ENCODE peak calls at places on chromosomes 16 and 17, in ten cellular contexts. L is suprapubic skin, P is HCT116, S is breast epithelium, U is transverse colon, V is GM12878, R is stomach, D is H1, G is prostate gland, H is HepG2. Q is an unnamed sample.

GRCh38 chr17:77129568-77130301 is 11.0 kb upstream of the SEC14L1 start:
- DNase-seq in L (no peak), P (no peak), S (no peak), U (no peak), V (no peak), R (no peak), D (no peak), G (no peak), H (no peak), Q (no peak)

GRCh38 chr16:2436110-2436509 is 6.9 kb downstream of the CCNF start:
- DNase-seq in L (no peak), P (no peak), S (no peak), U (no peak), V (no peak), R (no peak), D (no peak), G (peak; percentile 65), H (no peak), Q (no peak)

GRCh38 chr17:34370376-34370996 is 7.5 kb upstream of the CCL1 start:
- DNase-seq in L (no peak), P (no peak), S (no peak), U (no peak), V (no peak), R (no peak), D (no peak), G (no peak), H (no peak), Q (no peak)

GRCh38 chr16:11370084-11370931 is 25.0 kb downstream of the RMI2 start:
- DNase-seq in L (no peak), P (no peak), S (no peak), U (no peak), V (peak; percentile 57), R (no peak), D (no peak), G (no peak), H (peak; percentile 78), Q (no peak)

GRCh38 chr17:30256756-30257506 is 21.4 kb upstream of the SLC6A4 start:
- DNase-seq in L (no peak), P (no peak), S (no peak), U (no peak), V (no peak), R (no peak), D (no peak), G (no peak), H (no peak), Q (no peak)

GRCh38 chr17:66426397-66427033 is 124.1 kb downstream of the PRKCA start:
- DNase-seq in L (no peak), P (peak; percentile 31), S (no peak), U (peak; percentile 26), V (no peak), R (no peak), D (no peak), G (no peak), H (peak; percentile 66), Q (no peak)

GRCh38 chr16:84819644-84820304 is at the start of gene CRISPLD2:
- DNase-seq in L (peak; percentile 94), P (peak; percentile 81), S (peak; percentile 89), U (peak; percentile 90), V (no peak), R (peak; percentile 94), D (peak; percentile 97), G (peak; percentile 93), H (peak; percentile 83), Q (no peak)

GRCh38 chr17:5422505-5422904 is 2.5 kb downstream of the RPAIN start:
- DNase-seq in L (no peak), P (peak; percentile 35), S (no peak), U (no peak), V (no peak), R (no peak), D (no peak), G (no peak), H (peak; percentile 9), Q (no peak)

GRCh38 chr16:86905302-86905701 is 327.0 kb downstream of the FOXL1 start:
- DNase-seq in L (no peak), P (no peak), S (no peak), U (no peak), V (no peak), R (no peak), D (no peak), G (no peak), H (no peak), Q (no peak)
- TF ChIP-seq POLR2AphosphoS5 in L (no peak), P (no peak), S (no peak), U (no peak), V (no peak), R (no peak), D (no peak), G (no peak), H (no peak), Q (no peak)

GRCh38 chr17:40175928-40176327 is 1.3 kb upstream of the RAPGEFL1 start:
- DNase-seq in L (no peak), P (no peak), S (no peak), U (no peak), V (no peak), R (no peak), D (no peak), G (no peak), H (no peak), Q (no peak)

GRCh38 chr17:40178021-40178601 is 841 bp downstream of the RAPGEFL1 start:
- DNase-seq in L (no peak), P (no peak), S (no peak), U (peak; percentile 37), V (no peak), R (no peak), D (peak; percentile 82), G (no peak), H (no peak), Q (no peak)

GRCh38 chr17:40174528-40174927 is 2.7 kb upstream of the RAPGEFL1 start:
- DNase-seq in L (no peak), P (no peak), S (no peak), U (no peak), V (no peak), R (no peak), D (no peak), G (no peak), H (no peak), Q (no peak)

GRCh38 chr17:40177275-40177874 is at the start of gene RAPGEFL1:
- DNase-seq in L (peak; percentile 90), P (no peak), S (peak; percentile 82), U (peak; percentile 91), V (peak; percentile 17), R (peak; percentile 87), D (peak; percentile 86), G (peak; percentile 77), H (no peak), Q (no peak)

GRCh38 chr17:40176409-40177110 is 710 bp upstream of the RAPGEFL1 start:
- DNase-seq in L (peak; percentile 78), P (no peak), S (no peak), U (peak; percentile 89), V (no peak), R (peak; percentile 60), D (no peak), G (peak; percentile 81), H (no peak), Q (no peak)
- H3K4me3 ChIP-seq in L (peak overlapping the region; percentile 67), P (no peak overlapping the region), S (no peak overlapping the region), U (peak overlapping the region; percentile 79), V (no peak overlapping the region), R (peak overlapping the region; percentile 52), D (no peak overlapping the region), G (peak overlapping the region; percentile 50), H (no peak overlapping the region), Q (peak overlapping the region; percentile 73)

GRCh38 chr16:15640966-15641365 is 2.0 kb downstream of the MARF1 start:
- DNase-seq in L (no peak), P (no peak), S (no peak), U (no peak), V (no peak), R (no peak), D (no peak), G (no peak), H (no peak), Q (no peak)

GRCh38 chr16:15643453-15644305 is 725 bp upstream of the MARF1 start:
- DNase-seq in L (no peak), P (peak; percentile 44), S (no peak), U (peak; percentile 14), V (no peak), R (no peak), D (peak; percentile 49), G (peak; percentile 11), H (peak; percentile 84), Q (no peak)

GRCh38 chr16:15641753-15642556 is 999 bp downstream of the MARF1 start:
- DNase-seq in L (no peak), P (no peak), S (no peak), U (no peak), V (no peak), R (no peak), D (no peak), G (no peak), H (no peak), Q (no peak)

GRCh38 chr16:15644306-15644961 is 1.5 kb upstream of the MARF1 start:
- DNase-seq in L (no peak), P (peak; percentile 62), S (no peak), U (peak; percentile 38), V (no peak), R (no peak), D (no peak), G (peak; percentile 81), H (peak; percentile 87), Q (no peak)

DNA sequence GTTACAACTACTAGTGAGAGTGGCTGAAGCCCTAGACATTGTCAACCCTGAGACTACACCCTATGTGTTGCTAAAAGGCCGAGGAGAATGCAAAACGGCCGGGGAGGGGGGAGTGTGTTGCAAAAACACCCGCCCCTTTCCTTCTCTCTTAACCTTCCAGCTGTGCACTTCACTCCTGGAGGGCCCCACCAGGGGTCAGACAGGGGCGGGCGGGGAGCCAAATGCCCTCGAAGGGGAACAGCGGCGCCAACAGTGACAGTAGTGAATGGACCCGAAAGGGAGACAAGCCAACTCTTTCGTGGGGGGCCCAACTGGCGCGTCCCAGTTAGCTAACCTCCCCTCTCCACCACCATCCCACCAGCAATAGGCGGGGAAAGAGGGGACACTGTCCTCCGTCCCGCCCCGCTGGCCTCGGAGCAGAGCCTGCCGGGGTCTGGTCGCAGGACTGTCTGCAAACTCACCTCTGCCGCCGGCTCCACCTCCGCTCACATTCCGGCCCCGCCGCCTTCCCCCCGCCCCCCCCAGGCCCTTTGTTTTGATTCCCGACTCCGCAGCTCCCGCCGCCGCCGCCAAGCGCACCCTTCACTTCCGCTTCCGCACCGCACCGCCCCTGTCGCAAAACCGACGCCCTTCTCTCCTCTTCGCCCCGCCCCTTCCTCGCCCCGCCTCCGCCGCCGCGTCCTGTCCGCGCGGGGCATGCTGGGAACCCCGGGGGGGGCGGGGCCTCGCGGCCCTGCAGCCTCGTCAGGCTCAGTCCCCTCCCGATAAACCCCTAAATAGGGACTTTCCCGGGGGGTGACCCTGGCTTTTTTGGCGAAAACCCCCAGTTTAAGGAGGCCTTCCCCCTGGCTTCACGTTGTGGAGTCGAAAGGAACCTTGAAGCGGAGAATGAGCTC is at the start of gene MARF1:
- DNase-seq in L (peak; percentile 99), P (peak; percentile 87), S (peak; percentile 99), U (peak; percentile 100), V (peak; percentile 78), R (peak; percentile 99), D (peak; percentile 100), G (peak; percentile 98), H (peak; percentile 96), Q (no peak)
- TF ChIP-seq POLR2A in L (peak; percentile 93), P (peak; percentile 76), S (peak; percentile 100), U (peak; percentile 99), V (peak; percentile 71), R (no peak), D (peak; percentile 86), G (peak; percentile 99), H (peak; percentile 79), Q (peak; percentile 54)

GRCh38 chr16:81004646-81005353 is 1.9 kb downstream of the CMC2 start:
- DNase-seq in L (no peak), P (peak; percentile 63), S (no peak), U (no peak), V (no peak), R (no peak), D (no peak), G (peak; percentile 56), H (peak; percentile 65), Q (no peak)

GRCh38 chr16:81005644-81006471 is 827 bp downstream of the CMC2 start:
- DNase-seq in L (peak; percentile 87), P (peak; percentile 21), S (no peak), U (peak; percentile 85), V (no peak), R (no peak), D (no peak), G (no peak), H (peak; percentile 61), Q (peak; percentile 89)

GRCh38 chr16:81008151-81008789 is 1.3 kb downstream of the CENPN start:
- DNase-seq in L (peak; percentile 69), P (no peak), S (no peak), U (no peak), V (no peak), R (no peak), D (no peak), G (no peak), H (no peak), Q (peak; percentile 89)

GRCh38 chr16:81003610-81004460 is 2.9 kb downstream of the CMC2 start:
- DNase-seq in L (no peak), P (no peak), S (no peak), U (no peak), V (no peak), R (no peak), D (no peak), G (no peak), H (no peak), Q (no peak)

DNA sequence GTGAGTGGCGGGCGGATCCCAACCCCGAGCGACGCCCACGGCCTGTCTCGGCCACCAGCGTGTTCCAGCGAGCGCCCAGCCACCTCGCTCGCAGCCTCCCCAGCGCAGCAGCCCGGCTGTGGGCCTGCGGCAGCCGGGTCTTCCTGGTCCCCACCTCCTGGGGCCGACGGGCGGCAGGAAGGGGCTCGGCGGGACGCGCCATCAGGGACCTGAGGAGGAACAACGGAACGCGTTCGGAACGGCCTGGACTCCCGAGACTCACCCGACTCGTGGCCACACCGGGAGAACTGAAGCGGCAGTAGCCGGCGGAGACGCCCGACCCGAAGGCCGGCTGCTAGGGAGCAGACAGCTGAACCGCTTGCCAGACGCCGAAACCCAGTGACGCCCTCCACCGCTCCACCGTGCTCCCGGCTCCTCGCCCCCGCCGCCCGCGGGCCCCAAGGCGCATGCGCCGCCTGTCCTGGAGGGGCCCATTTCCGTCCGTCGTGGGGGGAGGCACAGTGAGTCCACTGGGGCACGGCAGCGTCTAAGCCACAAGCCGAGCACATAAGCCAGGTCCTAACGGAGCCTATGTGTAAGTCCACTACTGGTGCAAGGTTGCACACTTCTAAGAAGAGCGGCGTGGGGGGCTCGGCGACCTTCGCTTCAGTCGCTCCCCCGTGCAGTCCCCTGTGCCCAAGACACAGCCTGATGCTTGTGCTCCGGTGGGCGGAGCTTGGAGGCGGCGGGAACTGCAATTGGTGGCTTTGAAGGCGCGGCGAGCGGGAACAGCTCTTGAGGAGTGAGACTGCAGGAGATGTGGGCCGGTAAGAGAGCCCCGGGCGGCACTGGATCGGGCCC is at the start of the genes CENPN and CMC2:
- DNase-seq in L (peak; percentile 100), P (peak; percentile 100), S (peak; percentile 99), U (peak; percentile 99), V (peak; percentile 92), R (peak; percentile 99), D (peak; percentile 95), G (peak; percentile 99), H (peak; percentile 98), Q (peak; percentile 99)
- TF ChIP-seq POLR2AphosphoS5 in L (peak; percentile 61), P (peak; percentile 78), S (peak; percentile 65), U (peak; percentile 95), V (peak; percentile 87), R (peak; percentile 74), D (no peak), G (peak; percentile 92), H (peak; percentile 64), Q (peak; percentile 98)